ENCODE peak calls at places on chromosomes 16 and 17, in ten cellular contexts. G is cerebellar nuclear complex; V is stomach; D is central memory CD4-positive, alpha-beta T cell; T is CD4-positive, CD25-positive, alpha-beta regulatory T cell; W is midbrain; B is H54; O is GM04504; P is cardiac septum; S is sciatic nerve. R is an unnamed sample.

GRCh38 chr17:17889922-17890321 is 53.1 kb upstream of the SREBF1 start:
- DNase-seq in G (no peak), V (no peak), D (no peak), T (no peak), W (no peak), B (no peak), O (no peak), P (no peak), S (no peak), R (no peak)

GRCh38 chr16:84833142-84833495 is 13.3 kb downstream of the CRISPLD2 start:
- DNase-seq in G (no peak), V (no peak), D (no peak), T (no peak), W (no peak), B (no peak), O (no peak), P (no peak), S (no peak), R (no peak)

GRCh38 chr16:27690604-27691003 is 140.7 kb downstream of the KATNIP start:
- DNase-seq in G (no peak), V (no peak), D (no peak), T (peak; percentile 32), W (peak; percentile 55), B (peak; percentile 48), O (no peak), P (peak; percentile 35), S (no peak), R (peak; percentile 47)

GRCh38 chr17:45243750-45244149 is 18.1 kb downstream of the SPATA32 start:
- DNase-seq in G (no peak), V (peak; percentile 80), D (no peak), T (no peak), W (no peak), B (no peak), O (no peak), P (no peak), S (no peak), R (no peak)

GRCh38 chr16:73206306-73206705 is 158.4 kb upstream of the ZFHX3 start:
- DNase-seq in G (no peak), V (no peak), D (no peak), T (no peak), W (no peak), B (no peak), O (no peak), P (no peak), S (no peak), R (no peak)

GRCh38 chr17:37088459-37088858 is 139.7 kb downstream of the AATF start:
- DNase-seq in G (no peak), V (peak; percentile 40), D (peak; percentile 36), T (peak; percentile 23), W (no peak), B (no peak), O (no peak), P (no peak), S (no peak), R (no peak)

GRCh38 chr17:33370384-33370783 is 77.3 kb upstream of the ASIC2 start:
- DNase-seq in G (no peak), V (no peak), D (no peak), T (no peak), W (no peak), B (no peak), O (no peak), P (no peak), S (no peak), R (no peak)

GRCh38 chr17:49315974-49316570 is 46.0 kb downstream of the ZNF652 start:
- DNase-seq in G (no peak), V (no peak), D (no peak), T (no peak), W (no peak), B (peak; percentile 35), O (no peak), P (no peak), S (no peak), R (no peak)

GRCh38 chr17:81435636-81436293 is 40.5 kb downstream of the BAHCC1 start:
- DNase-seq in G (no peak), V (no peak), D (no peak), T (no peak), W (no peak), B (no peak), O (no peak), P (no peak), S (no peak), R (no peak)

GRCh38 chr16:4200781-4201137 is 41.1 kb downstream of the SRL start:
- DNase-seq in G (no peak), V (no peak), D (no peak), T (no peak), W (no peak), B (no peak), O (no peak), P (no peak), S (no peak), R (no peak)

GRCh38 chr16:89364603-89365002 is 125.8 kb downstream of the ANKRD11 start:
- DNase-seq in G (no peak), V (peak; percentile 74), D (no peak), T (no peak), W (no peak), B (no peak), O (no peak), P (no peak), S (no peak), R (no peak)

GRCh38 chr16:82629441-82630027 is 2.8 kb downstream of the CDH13 start:
- DNase-seq in G (no peak), V (no peak), D (no peak), T (no peak), W (no peak), B (peak; percentile 57), O (peak; percentile 56), P (no peak), S (no peak), R (no peak)

GRCh38 chr17:35865412-35866355 is 3.0 kb downstream of the HEATR9 start:
- DNase-seq in G (no peak), V (no peak), D (no peak), T (no peak), W (no peak), B (no peak), O (peak; percentile 14), P (no peak), S (no peak), R (no peak)

GRCh38 chr17:2237960-2238359 is 65.6 kb downstream of the SMG6 start:
- DNase-seq in G (no peak), V (no peak), D (no peak), T (no peak), W (no peak), B (no peak), O (no peak), P (no peak), S (no peak), R (no peak)

GRCh38 chr17:4565209-4566141 is 5.1 kb upstream of the GGT6 start:
- DNase-seq in G (peak; percentile 32), V (peak; percentile 72), D (peak; percentile 39), T (peak; percentile 76), W (peak; percentile 80), B (peak; percentile 80), O (peak; percentile 30), P (peak; percentile 81), S (no peak), R (peak; percentile 73)

GRCh38 chr17:64340557-64340956 is 50.1 kb downstream of the PECAM1 start:
- DNase-seq in G (no peak), V (no peak), D (no peak), T (no peak), W (no peak), B (no peak), O (no peak), P (no peak), S (no peak), R (no peak)

GRCh38 chr17:1737531-1738291 is 5.0 kb upstream of the SERPINF2 start:
- DNase-seq in G (no peak), V (no peak), D (no peak), T (no peak), W (no peak), B (no peak), O (no peak), P (no peak), S (no peak), R (no peak)

GRCh38 chr17:31373150-31374082 is 18.1 kb upstream of the RAB11FIP4 start:
- DNase-seq in G (no peak), V (no peak), D (peak; percentile 57), T (peak; percentile 74), W (peak; percentile 84), B (no peak), O (peak; percentile 32), P (no peak), S (no peak), R (peak; percentile 72)

GRCh38 chr16:83802135-83802534 is 5.6 kb upstream of the HSBP1 start:
- DNase-seq in G (no peak), V (no peak), D (peak; percentile 13), T (no peak), W (no peak), B (no peak), O (peak; percentile 71), P (no peak), S (no peak), R (peak; percentile 33)

GRCh38 chr16:89855986-89856385 is 17.4 kb upstream of the TCF25 start:
- DNase-seq in G (no peak), V (no peak), D (no peak), T (no peak), W (no peak), B (no peak), O (no peak), P (no peak), S (no peak), R (no peak)

GRCh38 chr17:50892101-50892776 is 26.1 kb upstream of the TOB1 start:
- DNase-seq in G (no peak), V (peak; percentile 2), D (no peak), T (no peak), W (no peak), B (no peak), O (no peak), P (no peak), S (peak; percentile 13), R (no peak)

GRCh38 chr17:73304971-73305786 is 6.6 kb downstream of the CDC42EP4 start:
- DNase-seq in G (no peak), V (peak; percentile 54), D (no peak), T (no peak), W (no peak), B (peak; percentile 73), O (peak; percentile 70), P (peak; percentile 82), S (no peak), R (no peak)

GRCh38 chr16:2459647-2460390 is at the start of gene TEDC2:
- DNase-seq in G (peak; percentile 88), V (peak; percentile 98), D (peak; percentile 95), T (peak; percentile 98), W (peak; percentile 95), B (peak; percentile 96), O (peak; percentile 83), P (peak; percentile 97), S (peak; percentile 98), R (peak; percentile 100)

GRCh38 chr17:38542286-38542685 is 63.5 kb downstream of the SRCIN1 start:
- DNase-seq in G (no peak), V (no peak), D (no peak), T (no peak), W (no peak), B (no peak), O (no peak), P (no peak), S (no peak), R (no peak)

GRCh38 chr17:76969598-76970172 is 101.5 kb downstream of the MGAT5B start:
- DNase-seq in G (no peak), V (no peak), D (no peak), T (no peak), W (no peak), B (peak; percentile 53), O (no peak), P (no peak), S (no peak), R (peak; percentile 41)

GRCh38 chr16:46649571-46649970 is 28.4 kb upstream of the SHCBP1 start:
- DNase-seq in G (no peak), V (no peak), D (no peak), T (no peak), W (no peak), B (no peak), O (no peak), P (no peak), S (no peak), R (no peak)

GRCh38 chr16:20711277-20711911 is 13.9 kb upstream of the ACSM1 start:
- DNase-seq in G (no peak), V (no peak), D (no peak), T (no peak), W (no peak), B (no peak), O (no peak), P (no peak), S (no peak), R (no peak)

GRCh38 chr17:17900615-17901520 is 64.1 kb upstream of the SREBF1 start:
- DNase-seq in G (no peak), V (peak; percentile 60), D (no peak), T (no peak), W (peak; percentile 61), B (peak; percentile 98), O (peak; percentile 98), P (peak; percentile 84), S (peak; percentile 88), R (peak; percentile 92)